ENCODE peak calls at places on chromosome 17, in eight cellular contexts. S, V, R, K, J, P, Y and B are unnamed samples.

GRCh38 chr17:30323262-30323894 is 10.5 kb downstream of the TMIGD1 start:
- ATAC-seq in S (no peak), V (peak), R (peak), K (no peak), J (no peak), P (peak), Y (no peak), B (no peak)

GRCh38 chr17:28684963-28685362 is 23.0 kb downstream of the SUPT6H start:
- ATAC-seq in S (peak), V (no peak), R (no peak), K (peak), J (no peak), P (no peak), Y (peak), B (no peak)

GRCh38 chr17:49180303-49180702 is 30.1 kb downstream of the GNGT2 start:
- ATAC-seq in S (peak), V (peak), R (peak), K (peak), J (peak), P (peak), Y (peak), B (no peak)

GRCh38 chr17:40015998-40016691 is 905 bp downstream of the CSF3 start:
- ATAC-seq in S (no peak), V (no peak), R (no peak), K (no peak), J (no peak), P (no peak), Y (no peak), B (no peak)

GRCh38 chr17:68324114-68324513 is 32.8 kb downstream of the ARSG start:
- ATAC-seq in S (no peak), V (no peak), R (no peak), K (no peak), J (no peak), P (no peak), Y (no peak), B (no peak)

GRCh38 chr17:59139939-59140338 is 15.0 kb downstream of the SKA2 start:
- ATAC-seq in S (no peak), V (no peak), R (no peak), K (no peak), J (no peak), P (no peak), Y (no peak), B (no peak)

GRCh38 chr17:78828470-78829185 is 12.0 kb downstream of the USP36 start:
- ATAC-seq in S (peak), V (no peak), R (no peak), K (no peak), J (peak), P (no peak), Y (peak), B (no peak)

GRCh38 chr17:61814485-61814884 is 48.8 kb downstream of the BRIP1 start:
- ATAC-seq in S (no peak), V (no peak), R (no peak), K (no peak), J (no peak), P (no peak), Y (no peak), B (no peak)

GRCh38 chr17:78993241-78993956 is 13.7 kb upstream of the LGALS3BP start:
- ATAC-seq in S (peak), V (peak), R (peak), K (peak), J (peak), P (peak), Y (peak), B (no peak)

GRCh38 chr17:12637015-12637414 is 28.7 kb upstream of the MYOCD start:
- ATAC-seq in S (peak), V (no peak), R (no peak), K (no peak), J (no peak), P (no peak), Y (peak), B (no peak)

GRCh38 chr17:81566461-81567126 is 14.4 kb upstream of the FAAP100 start:
- ATAC-seq in S (peak), V (no peak), R (no peak), K (peak), J (peak), P (no peak), Y (peak), B (peak)

GRCh38 chr17:79883202-79883601 is 44.0 kb upstream of the CBX4 start:
- ATAC-seq in S (no peak), V (no peak), R (no peak), K (no peak), J (no peak), P (no peak), Y (no peak), B (no peak)

GRCh38 chr17:42276609-42277341 is 584 bp upstream of the STAT5B start:
- ATAC-seq in S (peak), V (no peak), R (no peak), K (peak), J (peak), P (no peak), Y (peak), B (peak)

GRCh38 chr17:1920948-1921351 is 91.1 kb downstream of the RPA1 start:
- ATAC-seq in S (no peak), V (no peak), R (no peak), K (peak), J (no peak), P (no peak), Y (peak), B (no peak)